ENCODE peak calls at places on chromosomes 3 and 15, in five cellular contexts. Y is ovary, F is HepG2, J is Panc1, S is heart left ventricle. I is an unnamed sample.
A peak's percentile ranks its signal among the peaks of the same experiment; 100 is the strongest.

GRCh38 chr15:59814409-59814808 is 125.3 kb upstream of the BNIP2 start:
- DNase-seq in Y (no peak), F (no peak), J (no peak), S (no peak), I (no peak)

GRCh38 chr3:29099775-29100174 is 181.1 kb upstream of the RBMS3 start:
- DNase-seq in Y (no peak), F (no peak), J (no peak), S (no peak), I (no peak)

GRCh38 chr3:53700441-53700840 is 145.8 kb downstream of the CHDH start:
- DNase-seq in Y (no peak), F (no peak), J (no peak), S (peak; percentile 2), I (no peak)

GRCh38 chr15:76328962-76329361 is 7.6 kb upstream of the ISL2 start:
- DNase-seq in Y (no peak), F (no peak), J (no peak), S (no peak), I (no peak)

GRCh38 chr15:45642203-45642932 is 7.5 kb downstream of the SQOR start:
- DNase-seq in Y (peak; percentile 16), F (no peak), J (no peak), S (no peak), I (peak; percentile 68)

GRCh38 chr3:105511031-105511430 is 144.3 kb downstream of the ALCAM start:
- DNase-seq in Y (no peak), F (no peak), J (no peak), S (no peak), I (no peak)

GRCh38 chr3:39254806-39255449 is 24.9 kb downstream of the CX3CR1 start:
- DNase-seq in Y (no peak), F (no peak), J (no peak), S (no peak), I (no peak)

GRCh38 chr3:30835667-30836066 is 58.8 kb downstream of the GADL1 start:
- DNase-seq in Y (no peak), F (no peak), J (no peak), S (no peak), I (no peak)

GRCh38 chr3:9340450-9341009 is 22.3 kb upstream of the THUMPD3 start:
- DNase-seq in Y (no peak), F (peak; percentile 41), J (peak; percentile 17), S (no peak), I (no peak)

GRCh38 chr3:178507507-178508442 is 28.5 kb upstream of the KCNMB2 start:
- DNase-seq in Y (no peak), F (peak; percentile 41), J (no peak), S (no peak), I (peak; percentile 53)

GRCh38 chr3:54631507-54632280 is 296.2 kb downstream of the LRTM1 start:
- DNase-seq in Y (no peak), F (no peak), J (no peak), S (no peak), I (no peak)

GRCh38 chr3:100043271-100043670 is 71.0 kb downstream of the FILIP1L start:
- DNase-seq in Y (no peak), F (no peak), J (no peak), S (no peak), I (no peak)

GRCh38 chr15:60438626-60439025 is 40.3 kb downstream of the ICE2 start:
- DNase-seq in Y (no peak), F (no peak), J (no peak), S (no peak), I (no peak)

GRCh38 chr3:5194801-5195509 is 7.4 kb downstream of the EDEM1 start:
- DNase-seq in Y (no peak), F (peak; percentile 67), J (peak; percentile 63), S (no peak), I (no peak)

GRCh38 chr3:172607305-172608121 is 84.3 kb upstream of the TNFSF10 start:
- DNase-seq in Y (no peak), F (no peak), J (no peak), S (no peak), I (no peak)

GRCh38 chr3:49910409-49911123 is 6.9 kb upstream of the MST1R start:
- DNase-seq in Y (no peak), F (no peak), J (no peak), S (no peak), I (no peak)

GRCh38 chr3:189839576-189839975 is 208.4 kb downstream of the TP63 start:
- DNase-seq in Y (no peak), F (no peak), J (no peak), S (no peak), I (no peak)

DNA sequence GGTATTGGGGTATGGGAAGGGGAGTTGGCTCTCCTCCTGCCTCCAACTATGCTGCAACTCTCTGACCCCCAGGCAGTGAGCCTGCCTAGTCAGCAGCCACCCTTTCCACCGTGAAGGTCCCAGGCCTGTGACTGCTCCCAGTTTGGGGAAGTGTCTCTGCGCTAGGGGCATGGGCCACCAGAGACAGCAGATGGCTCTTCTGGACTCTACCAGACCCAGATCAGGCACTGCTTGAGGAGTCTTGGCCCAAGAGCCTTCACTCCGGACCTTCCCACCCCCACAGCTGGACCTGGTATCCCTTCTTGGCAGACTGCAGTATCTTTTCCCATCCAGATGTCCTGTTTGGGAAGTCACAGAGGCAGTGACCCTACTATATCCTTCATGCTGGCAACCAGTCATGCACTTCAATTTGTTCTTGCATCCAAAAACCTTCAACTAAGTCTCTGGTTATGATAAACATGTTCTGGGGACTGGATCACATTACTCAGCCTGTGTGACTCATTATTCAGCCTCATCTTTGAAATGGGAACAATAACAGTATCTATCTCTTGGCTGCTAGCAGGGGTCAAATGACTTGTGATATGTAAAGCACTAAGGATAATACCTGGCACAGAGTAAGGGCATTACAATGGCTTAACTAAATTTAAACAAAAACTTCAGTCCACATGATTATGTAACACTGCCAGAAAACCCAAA is 62.7 kb downstream of the POMGNT2 start:
- DNase-seq in Y (no peak), F (no peak), J (no peak), S (no peak), I (no peak)
- H3K9me3 ChIP-seq in Y (no peaks in the 10 kb centered on the region), F (no peaks in the 10 kb centered on the region), J (no peaks in the 10 kb centered on the region), S (peaks cover 13% of the 10 kb centered on the region), I (peaks cover 5% of the 10 kb centered on the region)

GRCh38 chr15:63968700-63969099 is 77.6 kb downstream of the DAPK2 start:
- DNase-seq in Y (no peak), F (no peak), J (no peak), S (no peak), I (no peak)

GRCh38 chr15:63970723-63971426 is 75.4 kb downstream of the DAPK2 start:
- DNase-seq in Y (no peak), F (no peak), J (no peak), S (no peak), I (no peak)

GRCh38 chr15:63968122-63968524 is 78.2 kb downstream of the DAPK2 start:
- DNase-seq in Y (no peak), F (no peak), J (no peak), S (no peak), I (no peak)

GRCh38 chr15:63971427-63971805 is 74.9 kb downstream of the DAPK2 start:
- DNase-seq in Y (no peak), F (no peak), J (no peak), S (no peak), I (no peak)

DNA sequence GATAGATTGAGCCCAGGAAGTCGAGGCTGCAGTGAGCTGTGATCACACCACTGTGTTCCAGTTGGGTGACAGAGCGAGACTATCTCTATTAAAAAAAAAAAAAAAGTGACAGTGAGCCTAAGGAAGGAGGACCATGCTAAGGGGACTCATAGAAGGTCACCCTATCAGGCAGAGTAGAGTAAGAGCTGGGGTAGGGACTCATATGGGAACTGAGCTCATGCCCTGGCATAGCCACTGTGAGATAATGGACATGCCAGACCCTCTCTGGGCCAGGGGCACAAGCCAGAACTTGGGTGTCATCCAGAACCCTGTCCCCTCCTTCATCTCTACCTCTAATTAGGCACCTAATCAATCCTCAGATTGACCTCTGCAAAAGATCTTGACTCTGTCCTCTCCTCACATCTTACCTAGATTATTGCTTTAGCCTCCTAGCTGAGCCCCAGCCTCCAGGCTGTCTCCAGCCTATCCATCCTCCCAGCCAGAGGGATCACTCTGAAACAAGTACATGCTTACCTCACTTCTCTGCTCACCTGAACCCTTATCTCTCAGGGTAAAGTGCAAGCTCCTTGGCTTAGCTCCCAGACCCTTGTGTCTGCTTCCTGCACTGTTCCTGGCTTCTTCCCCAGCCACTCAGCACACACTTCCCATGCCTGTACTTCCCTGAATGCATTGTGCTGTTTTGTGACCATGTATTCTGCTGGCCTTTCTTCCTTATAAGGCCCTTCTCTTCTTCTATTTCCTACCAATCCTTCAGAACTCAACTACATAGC is 76.4 kb downstream of the DAPK2 start:
- DNase-seq in Y (no peak), F (peak; percentile 13), J (no peak), S (peak; percentile 63), I (no peak)
- H3K4me1 ChIP-seq in Y (no peaks in the 10 kb centered on the region), F (peaks cover 9% of the 10 kb centered on the region), J (no peaks in the 10 kb centered on the region), S (peaks cover 34% of the 10 kb centered on the region), I (peaks cover 22% of the 10 kb centered on the region)

DNA sequence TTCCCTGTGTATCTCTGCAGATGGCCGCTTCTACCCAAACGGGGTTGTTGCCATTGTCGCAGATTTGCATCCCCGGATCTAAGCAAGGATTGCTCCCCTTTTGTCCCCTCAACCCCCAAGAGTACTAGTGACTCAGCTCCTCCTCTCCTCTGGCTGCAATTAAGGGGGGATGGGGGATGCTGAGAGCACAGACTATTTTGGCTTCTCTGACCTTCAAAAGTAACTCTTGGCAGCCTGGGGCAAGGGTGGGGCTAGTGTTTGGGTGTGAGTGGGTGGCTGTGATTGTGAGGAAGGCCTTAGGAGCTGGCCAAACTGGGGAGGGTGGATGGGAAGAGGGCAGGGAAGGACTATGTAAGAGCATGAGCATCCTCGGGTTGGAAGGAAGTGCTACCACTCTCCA is 1.2 kb upstream of the MAP1A start:
- DNase-seq in Y (peak; percentile 66), F (no peak), J (no peak), S (peak; percentile 78), I (peak; percentile 88)
- H3K4me3 ChIP-seq in Y (no peak overlapping the region), F (no peak overlapping the region), J (no peak overlapping the region), S (no peak overlapping the region), I (no peak overlapping the region)

GRCh38 chr15:62209322-62209721 is 44.2 kb upstream of the C2CD4B start:
- DNase-seq in Y (no peak), F (no peak), J (no peak), S (no peak), I (no peak)
- H3K9me3 ChIP-seq in Y (no peaks in the 10 kb centered on the region), F (peaks cover 6% of the 10 kb centered on the region), J (peaks cover 3% of the 10 kb centered on the region), S (peaks cover 3% of the 10 kb centered on the region), I (peaks cover 2% of the 10 kb centered on the region)